ENCODE peak calls at places on chromosomes 2 and 18, in ten cellular contexts. B is uterus; L is K562; Z is effector memory CD4-positive, alpha-beta T cell; R is tibial artery; E is hepatocyte; V is endothelial cell of umbilical vein; T is body of pancreas; W is small intestine; O is PC-3. D is an unnamed sample. For H3K4me1, the result is how much of the 10 kb centered on the place peaks cover.

GRCh38 chr2:39728941-39729351 is 50.1 kb downstream of the THUMPD2 start:
- DNase-seq in E (peak), V (peak), Z (no peak), T (peak), L (peak), O (peak), B (no peak), R (no peak), W (peak), D (no peak)

GRCh38 chr2:149330127-149331022 is at the start of gene LYPD6:
- DNase-seq in R (peak), Z (no peak), W (peak), V (peak), B (peak), O (peak), E (peak), T (peak), L (no peak), D (no peak)

GRCh38 chr2:119005081-119005480 is 63.1 kb downstream of the MARCO start:
- DNase-seq in T (no peak), V (no peak), Z (no peak), B (no peak), W (no peak), O (peak), E (no peak), L (no peak), R (no peak), D (no peak)

GRCh38 chr2:28729698-28730097 is 21.9 kb upstream of the PPP1CB start:
- DNase-seq in V (no peak), T (no peak), W (no peak), B (no peak), O (peak), L (no peak), Z (no peak), E (no peak), R (no peak), D (no peak)

GRCh38 chr18:11327656-11328055 is 178.3 kb upstream of the PIEZO2 start:
- DNase-seq in V (no peak), R (no peak), W (no peak), L (no peak), O (no peak), B (no peak), Z (no peak), T (no peak), E (no peak), D (no peak)

GRCh38 chr2:160783481-160783880 is 289.9 kb upstream of the RBMS1 start:
- DNase-seq in R (no peak), V (peak), T (no peak), Z (no peak), E (no peak), W (no peak), L (no peak), B (no peak), O (no peak), D (no peak)

GRCh38 chr2:181627545-181627944 is 29.4 kb downstream of the CERKL start:
- DNase-seq in L (no peak), O (no peak), E (no peak), W (no peak), B (no peak), R (no peak), T (no peak), V (no peak), Z (no peak), D (no peak)

GRCh38 chr2:57528499-57528898 is 518.1 kb upstream of the VRK2 start:
- DNase-seq in T (no peak), B (no peak), E (no peak), R (no peak), O (no peak), L (no peak), W (no peak), V (no peak), Z (no peak), D (no peak)

GRCh38 chr18:47729356-47729755 is 201.1 kb downstream of the SMAD2 start:
- DNase-seq in T (no peak), V (no peak), E (no peak), Z (no peak), R (no peak), L (no peak), B (no peak), W (no peak), O (no peak), D (no peak)

GRCh38 chr2:218082586-218083351 is 13.7 kb downstream of the RUFY4 start:
- DNase-seq in W (no peak), Z (no peak), B (no peak), O (no peak), E (no peak), T (no peak), L (no peak), R (no peak), V (no peak), D (no peak)

GRCh38 chr2:229713371-229714079 is 830 bp downstream of the DNER start:
- DNase-seq in Z (no peak), V (no peak), E (peak), L (no peak), B (no peak), O (peak), W (no peak), R (no peak), T (no peak), D (no peak)

GRCh38 chr18:10213526-10213925 is 240.9 kb upstream of the APCDD1 start:
- DNase-seq in W (peak), E (peak), L (no peak), R (no peak), T (no peak), V (peak), O (peak), B (no peak), Z (no peak), D (no peak)

GRCh38 chr18:56662502-56662901 is 11.3 kb downstream of the WDR7 start:
- DNase-seq in R (no peak), T (no peak), L (no peak), Z (no peak), O (no peak), E (no peak), V (no peak), W (no peak), B (no peak), D (no peak)

GRCh38 chr18:79139206-79139605 is 70.0 kb downstream of the ATP9B start:
- DNase-seq in R (no peak), O (no peak), T (no peak), Z (no peak), L (no peak), W (peak), B (no peak), V (no peak), E (no peak), D (no peak)

GRCh38 chr18:79135924-79136323 is 66.7 kb downstream of the ATP9B start:
- DNase-seq in R (no peak), V (no peak), Z (no peak), O (no peak), L (no peak), T (no peak), E (no peak), W (no peak), B (no peak), D (no peak)

GRCh38 chr18:79133724-79134123 is 64.5 kb downstream of the ATP9B start:
- DNase-seq in V (no peak), L (no peak), R (no peak), O (no peak), T (no peak), E (no peak), W (no peak), Z (no peak), B (no peak), D (no peak)

DNA sequence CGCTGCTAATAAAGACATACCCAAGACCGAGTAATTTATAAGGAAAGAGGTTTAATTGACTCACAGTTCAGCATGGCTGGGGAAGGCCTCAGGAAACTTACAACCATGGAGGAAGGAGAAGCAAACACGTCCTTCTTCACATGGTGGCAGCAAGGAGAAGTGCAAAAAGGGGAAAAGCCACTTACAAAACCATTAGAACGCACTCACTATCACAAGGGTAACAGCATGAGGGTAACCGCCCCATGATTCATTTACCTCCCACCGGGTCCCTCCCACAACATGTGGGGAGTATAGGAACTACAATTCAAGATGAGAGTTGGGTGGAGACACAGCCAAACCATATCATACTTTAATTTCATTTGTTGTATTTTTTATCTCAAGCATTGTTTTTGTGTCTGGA is 67.5 kb downstream of the ATP9B start:
- DNase-seq in R (no peak), L (peak), O (no peak), Z (no peak), B (no peak), E (no peak), T (no peak), V (no peak), W (no peak), D (no peak)
- H3K27ac ChIP-seq in R (no peak), L (no peak), O (no peak), Z (no peak), B (no peak), E (no peak), T (no peak), V (no peak), W (no peak), D (no peak)

GRCh38 chr2:12725238-12726187 is 8.8 kb downstream of the TRIB2 start:
- DNase-seq in B (no peak), V (no peak), T (no peak), O (no peak), W (peak), Z (no peak), L (no peak), R (no peak), E (no peak), D (no peak)
- H3K4me1 ChIP-seq in B (under half), V (under half), T (under half), O (under half), W (under half), Z (under half), L (under half), R (under half), E (under half), D (half or more)

GRCh38 chr18:75204262-75204977 is 4.5 kb downstream of the PTGR3 start:
- DNase-seq in L (no peak), B (no peak), E (peak), W (no peak), T (no peak), R (no peak), Z (no peak), O (no peak), V (no peak), D (no peak)

GRCh38 chr18:75207298-75208054 is 1.5 kb downstream of the PTGR3 start:
- DNase-seq in V (no peak), L (peak), T (peak), B (no peak), O (peak), Z (no peak), E (no peak), R (no peak), W (peak), D (no peak)

GRCh38 chr18:75206637-75207297 is 2.2 kb downstream of the PTGR3 start:
- DNase-seq in V (no peak), T (no peak), R (no peak), W (no peak), E (no peak), L (no peak), Z (no peak), O (no peak), B (no peak), D (no peak)

GRCh38 chr18:75204978-75205759 is 3.8 kb downstream of the PTGR3 start:
- DNase-seq in V (no peak), O (no peak), R (no peak), T (no peak), L (no peak), Z (no peak), B (no peak), W (no peak), E (no peak), D (no peak)

DNA sequence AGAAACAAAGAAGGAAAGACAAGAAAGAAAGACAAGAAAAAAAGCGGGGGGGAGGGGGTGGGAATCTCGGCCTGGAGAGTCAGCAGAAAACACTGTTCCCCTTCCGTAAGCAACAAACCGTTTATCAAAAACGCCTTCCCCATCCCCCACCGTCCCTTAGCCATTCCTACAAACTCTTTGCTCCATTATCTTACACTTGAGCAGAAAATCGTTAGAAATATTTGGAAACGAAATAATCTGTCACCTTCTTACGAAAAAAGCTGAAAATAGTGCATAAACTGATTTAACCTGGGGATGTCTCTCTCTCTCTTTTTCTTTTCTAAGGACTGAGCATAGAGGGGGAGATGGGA is 3.2 kb downstream of the PTGR3 start:
- DNase-seq in R (no peak), E (peak), V (no peak), Z (no peak), O (no peak), W (no peak), B (no peak), L (peak), T (no peak), D (no peak)
- H3K4me3 ChIP-seq in R (no peak), E (peak), V (no peak), Z (no peak), O (no peak), W (no peak), B (no peak), L (peak), T (no peak), D (no peak)

DNA sequence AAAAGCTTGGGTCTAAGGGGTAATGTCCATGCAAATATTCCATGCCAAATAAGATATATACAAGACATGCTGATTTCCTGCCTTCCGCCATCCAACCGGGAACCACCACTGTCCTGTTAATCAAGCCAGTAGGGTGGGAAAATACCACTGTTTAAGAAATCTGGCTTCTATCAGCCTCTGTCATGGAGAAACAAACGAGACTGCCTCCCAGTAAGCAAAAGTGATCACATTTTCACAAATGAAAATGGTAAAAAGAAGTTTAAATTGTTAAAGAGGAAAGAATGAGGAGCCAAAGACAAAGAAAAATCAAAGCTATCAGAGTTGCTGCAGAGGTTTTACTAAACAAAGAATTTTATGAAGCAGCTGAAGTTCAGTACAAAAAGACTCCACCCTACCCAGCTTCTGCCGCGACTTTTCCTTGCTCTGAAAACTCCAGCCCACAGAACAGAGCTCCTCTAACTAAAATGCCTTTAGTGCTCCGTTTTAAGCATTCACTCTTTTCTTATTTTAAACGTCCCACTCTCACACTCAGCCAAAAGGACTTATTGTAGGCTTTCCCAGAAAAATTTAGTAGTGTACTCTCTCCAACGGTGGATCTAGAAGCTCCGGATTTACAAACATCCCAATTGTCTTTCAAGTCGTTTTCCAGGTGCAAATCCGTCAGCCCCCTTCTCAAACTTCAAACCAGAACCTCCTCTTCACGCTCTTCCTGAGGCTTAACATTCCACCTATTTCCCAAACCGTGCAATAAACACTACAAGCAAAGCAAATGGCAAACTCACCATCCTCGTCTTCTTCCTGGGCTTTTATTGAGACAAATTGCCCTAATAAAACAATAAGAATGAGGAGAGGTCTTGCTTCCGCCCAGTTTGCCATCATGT is 595 bp downstream of the COL5A2 start:
- DNase-seq in B (peak), W (peak), L (no peak), T (no peak), R (peak), O (no peak), V (peak), Z (no peak), E (peak), D (no peak)
- H3K27ac ChIP-seq in B (peak), W (no peak), L (no peak), T (no peak), R (peak), O (no peak), V (peak), Z (no peak), E (peak), D (no peak)

GRCh38 chr2:241095594-241096290 is 6.3 kb downstream of the MTERF4 start:
- DNase-seq in V (no peak), T (no peak), B (no peak), Z (peak), L (no peak), O (no peak), R (no peak), W (peak), E (no peak), D (peak)
- H3K4me1 ChIP-seq in V (under half), T (under half), B (under half), Z (under half), L (under half), O (under half), R (under half), W (under half), E (under half), D (under half)

GRCh38 chr18:52367962-52368745 is 28.2 kb downstream of the DCC start:
- DNase-seq in B (no peak), W (no peak), L (no peak), Z (no peak), O (no peak), E (no peak), V (no peak), R (no peak), T (no peak), D (no peak)
- H3K4me3 ChIP-seq in B (no peak), W (no peak), L (no peak), Z (no peak), O (no peak), E (no peak), V (no peak), R (no peak), T (no peak), D (no peak)